ENCODE peak calls at places on chromosomes 2 and 18, in seven cellular contexts. One of them, this sample, is unnamed.

GRCh38 chr2:11022064-11022463 is 110.3 kb downstream of the KCNF1 start:
- DNase-seq in T-helper 2 cell: no peak
- DNase-seq in neural crest cell: no peak
- DNase-seq in NCI-H1092 treated with DMSO at 0.1 percent for 48 hours: no peak
- DNase-seq in fibroblast of the conjunctiva: no peak
- DNase-seq in NCI-H774: no peak
- DNase-seq in activated CD4-positive, alpha-beta T cell treated with anti-CD3 and anti-CD28 coated beads, Interleukin-2, amount 50 U/mL, for 4 hours: no peak
- DNase-seq in this sample: no peak

GRCh38 chr2:67156796-67157195 is 240.3 kb upstream of the ETAA1 start:
- DNase-seq in T-helper 2 cell: no peak
- DNase-seq in neural crest cell: no peak
- DNase-seq in NCI-H1092 treated with DMSO at 0.1 percent for 48 hours: no peak
- DNase-seq in fibroblast of the conjunctiva: no peak
- DNase-seq in NCI-H774: no peak
- DNase-seq in activated CD4-positive, alpha-beta T cell treated with anti-CD3 and anti-CD28 coated beads, Interleukin-2, amount 50 U/mL, for 4 hours: no peak
- DNase-seq in this sample: no peak

GRCh38 chr18:63604791-63605567 is 17.8 kb downstream of the SERPINB13 start:
- DNase-seq in T-helper 2 cell: no peak
- DNase-seq in neural crest cell: no peak
- DNase-seq in NCI-H1092 treated with DMSO at 0.1 percent for 48 hours: peak
- DNase-seq in fibroblast of the conjunctiva: no peak
- DNase-seq in NCI-H774: no peak
- DNase-seq in activated CD4-positive, alpha-beta T cell treated with anti-CD3 and anti-CD28 coated beads, Interleukin-2, amount 50 U/mL, for 4 hours: no peak
- DNase-seq in this sample: no peak

GRCh38 chr2:216188956-216189355 is 79.8 kb downstream of the XRCC5 start:
- DNase-seq in T-helper 2 cell: no peak
- DNase-seq in neural crest cell: no peak
- DNase-seq in NCI-H1092 treated with DMSO at 0.1 percent for 48 hours: no peak
- DNase-seq in fibroblast of the conjunctiva: peak
- DNase-seq in NCI-H774: no peak
- DNase-seq in activated CD4-positive, alpha-beta T cell treated with anti-CD3 and anti-CD28 coated beads, Interleukin-2, amount 50 U/mL, for 4 hours: no peak
- DNase-seq in this sample: no peak

GRCh38 chr2:154814856-154815255 is 116.4 kb downstream of the KCNJ3 start:
- DNase-seq in T-helper 2 cell: no peak
- DNase-seq in neural crest cell: no peak
- DNase-seq in NCI-H1092 treated with DMSO at 0.1 percent for 48 hours: no peak
- DNase-seq in fibroblast of the conjunctiva: no peak
- DNase-seq in NCI-H774: no peak
- DNase-seq in activated CD4-positive, alpha-beta T cell treated with anti-CD3 and anti-CD28 coated beads, Interleukin-2, amount 50 U/mL, for 4 hours: no peak
- DNase-seq in this sample: no peak

GRCh38 chr18:63505566-63506335 is 29.0 kb downstream of the SERPINB5 start:
- DNase-seq in T-helper 2 cell: no peak
- DNase-seq in neural crest cell: no peak
- DNase-seq in NCI-H1092 treated with DMSO at 0.1 percent for 48 hours: no peak
- DNase-seq in fibroblast of the conjunctiva: no peak
- DNase-seq in NCI-H774: no peak
- DNase-seq in activated CD4-positive, alpha-beta T cell treated with anti-CD3 and anti-CD28 coated beads, Interleukin-2, amount 50 U/mL, for 4 hours: no peak
- DNase-seq in this sample: no peak

GRCh38 chr2:189037518-189037917 is 63.3 kb downstream of the COL3A1 start:
- DNase-seq in T-helper 2 cell: no peak
- DNase-seq in neural crest cell: no peak
- DNase-seq in NCI-H1092 treated with DMSO at 0.1 percent for 48 hours: no peak
- DNase-seq in fibroblast of the conjunctiva: no peak
- DNase-seq in NCI-H774: no peak
- DNase-seq in activated CD4-positive, alpha-beta T cell treated with anti-CD3 and anti-CD28 coated beads, Interleukin-2, amount 50 U/mL, for 4 hours: no peak
- DNase-seq in this sample: no peak

GRCh38 chr2:240956935-240957655 is 41.3 kb upstream of the SNED1 start:
- DNase-seq in T-helper 2 cell: no peak
- DNase-seq in neural crest cell: no peak
- DNase-seq in NCI-H1092 treated with DMSO at 0.1 percent for 48 hours: no peak
- DNase-seq in fibroblast of the conjunctiva: no peak
- DNase-seq in NCI-H774: no peak
- DNase-seq in activated CD4-positive, alpha-beta T cell treated with anti-CD3 and anti-CD28 coated beads, Interleukin-2, amount 50 U/mL, for 4 hours: no peak
- DNase-seq in this sample: no peak

GRCh38 chr2:191878576-191879298 is 31.8 kb upstream of the CAVIN2 start:
- DNase-seq in T-helper 2 cell: no peak
- DNase-seq in neural crest cell: no peak
- DNase-seq in NCI-H1092 treated with DMSO at 0.1 percent for 48 hours: no peak
- DNase-seq in fibroblast of the conjunctiva: no peak
- DNase-seq in NCI-H774: no peak
- DNase-seq in activated CD4-positive, alpha-beta T cell treated with anti-CD3 and anti-CD28 coated beads, Interleukin-2, amount 50 U/mL, for 4 hours: no peak
- DNase-seq in this sample: no peak

GRCh38 chr2:105114551-105114950 is 76.7 kb downstream of the MRPS9 start:
- DNase-seq in T-helper 2 cell: no peak
- DNase-seq in neural crest cell: no peak
- DNase-seq in NCI-H1092 treated with DMSO at 0.1 percent for 48 hours: peak
- DNase-seq in fibroblast of the conjunctiva: peak
- DNase-seq in NCI-H774: peak
- DNase-seq in activated CD4-positive, alpha-beta T cell treated with anti-CD3 and anti-CD28 coated beads, Interleukin-2, amount 50 U/mL, for 4 hours: no peak
- DNase-seq in this sample: no peak

GRCh38 chr18:58572181-58572580 is 56.7 kb downstream of the ALPK2 start:
- DNase-seq in T-helper 2 cell: no peak
- DNase-seq in neural crest cell: no peak
- DNase-seq in NCI-H1092 treated with DMSO at 0.1 percent for 48 hours: no peak
- DNase-seq in fibroblast of the conjunctiva: peak
- DNase-seq in NCI-H774: no peak
- DNase-seq in activated CD4-positive, alpha-beta T cell treated with anti-CD3 and anti-CD28 coated beads, Interleukin-2, amount 50 U/mL, for 4 hours: no peak
- DNase-seq in this sample: no peak

GRCh38 chr2:168290391-168290790 is 43.0 kb upstream of the STK39 start:
- DNase-seq in T-helper 2 cell: no peak
- DNase-seq in neural crest cell: no peak
- DNase-seq in NCI-H1092 treated with DMSO at 0.1 percent for 48 hours: no peak
- DNase-seq in fibroblast of the conjunctiva: no peak
- DNase-seq in NCI-H774: no peak
- DNase-seq in activated CD4-positive, alpha-beta T cell treated with anti-CD3 and anti-CD28 coated beads, Interleukin-2, amount 50 U/mL, for 4 hours: no peak
- DNase-seq in this sample: no peak

GRCh38 chr2:178202927-178203326 is 8.6 kb downstream of the OSBPL6 start:
- DNase-seq in T-helper 2 cell: no peak
- DNase-seq in neural crest cell: no peak
- DNase-seq in NCI-H1092 treated with DMSO at 0.1 percent for 48 hours: no peak
- DNase-seq in fibroblast of the conjunctiva: no peak
- DNase-seq in NCI-H774: no peak
- DNase-seq in activated CD4-positive, alpha-beta T cell treated with anti-CD3 and anti-CD28 coated beads, Interleukin-2, amount 50 U/mL, for 4 hours: no peak
- DNase-seq in this sample: no peak